ENCODE peak calls at places on chromosomes 3 and 15, in five cellular contexts. A is CD8-positive, alpha-beta T cell; T is AG04450; H is dorsolateral prefrontal cortex; C is foreskin fibroblast. F is an unnamed sample.

GRCh38 chr3:186869253-186870235 is 27.0 kb downstream of the ADIPOQ start:
- DNase-seq in H (no peak), A (no peak), C (no peak), T (no peak), F (no peak)

GRCh38 chr3:154758109-154758868 is 321.8 kb upstream of the MME start:
- DNase-seq in T (no peak), H (no peak), C (peak; percentile 64), A (no peak), F (no peak)

GRCh38 chr3:127141921-127142730 is 50.8 kb upstream of the PRR23E start:
- DNase-seq in C (no peak), T (no peak), H (no peak), A (no peak), F (no peak)

GRCh38 chr3:160929595-160929994 is 173.6 kb downstream of the PPM1L start:
- DNase-seq in T (no peak), H (peak; percentile 46), C (peak; percentile 57), A (no peak), F (no peak)

GRCh38 chr3:29605845-29606244 is 325.0 kb downstream of the RBMS3 start:
- DNase-seq in A (no peak), H (no peak), T (peak; percentile 72), C (peak; percentile 52), F (no peak)

GRCh38 chr3:62981962-62982361 is 106.7 kb upstream of the CADPS start:
- DNase-seq in C (no peak), H (no peak), T (no peak), A (no peak), F (no peak)

GRCh38 chr3:16179771-16180736 is 5.6 kb downstream of the GALNT15 start:
- DNase-seq in C (peak; percentile 80), A (no peak), T (peak; percentile 42), H (no peak), F (no peak)

GRCh38 chr15:27353837-27354236 is 382.9 kb downstream of the GABRG3 start:
- DNase-seq in C (peak; percentile 4), H (no peak), T (no peak), A (no peak), F (no peak)

GRCh38 chr3:53102601-53103147 is 27.6 kb downstream of the RFT1 start:
- DNase-seq in H (no peak), A (no peak), C (peak; percentile 63), T (no peak), F (no peak)

GRCh38 chr15:84736375-84736774 is 12.0 kb upstream of the ZNF592 start:
- DNase-seq in T (no peak), H (no peak), C (no peak), A (peak; percentile 51), F (no peak)

GRCh38 chr15:40108061-40108854 is 421 bp downstream of the BMF start:
- DNase-seq in H (no peak), T (no peak), A (no peak), C (peak; percentile 57), F (no peak)

GRCh38 chr3:182937293-182938051 is 42.9 kb downstream of the DCUN1D1 start:
- DNase-seq in C (no peak), T (no peak), H (no peak), A (no peak), F (no peak)

GRCh38 chr15:51132384-51133139 is 37.9 kb upstream of the TNFAIP8L3 start:
- DNase-seq in H (peak; percentile 65), C (peak; percentile 97), T (peak; percentile 81), A (no peak), F (no peak)

GRCh38 chr15:64642875-64643274 is 132.5 kb downstream of the RBPMS2 start:
- DNase-seq in H (no peak), C (no peak), T (no peak), A (no peak), F (no peak)

GRCh38 chr15:85649372-85649771 is 145.4 kb downstream of the KLHL25 start:
- DNase-seq in T (peak; percentile 33), A (no peak), H (no peak), C (peak; percentile 92), F (no peak)

GRCh38 chr3:127739347-127740135 is 66.8 kb downstream of the ABTB1 start:
- DNase-seq in T (no peak), C (no peak), H (peak; percentile 34), A (no peak), F (no peak)

GRCh38 chr3:64995857-64996564 is 308.2 kb upstream of the ADAMTS9 start:
- DNase-seq in A (no peak), H (no peak), C (no peak), T (no peak), F (no peak)

GRCh38 chr3:8490079-8490552 is 11.5 kb upstream of the LMCD1 start:
- DNase-seq in C (peak; percentile 85), A (no peak), H (no peak), T (peak; percentile 65), F (no peak)

GRCh38 chr3:8486434-8486833 is 15.2 kb upstream of the LMCD1 start:
- DNase-seq in T (no peak), A (no peak), C (no peak), H (no peak), F (no peak)

GRCh38 chr3:8486945-8487344 is 14.7 kb upstream of the LMCD1 start:
- DNase-seq in A (no peak), T (no peak), C (no peak), H (no peak), F (no peak)

GRCh38 chr3:8488877-8489865 is 12.5 kb upstream of the LMCD1 start:
- DNase-seq in C (no peak), A (no peak), H (no peak), T (no peak), F (no peak)

DNA sequence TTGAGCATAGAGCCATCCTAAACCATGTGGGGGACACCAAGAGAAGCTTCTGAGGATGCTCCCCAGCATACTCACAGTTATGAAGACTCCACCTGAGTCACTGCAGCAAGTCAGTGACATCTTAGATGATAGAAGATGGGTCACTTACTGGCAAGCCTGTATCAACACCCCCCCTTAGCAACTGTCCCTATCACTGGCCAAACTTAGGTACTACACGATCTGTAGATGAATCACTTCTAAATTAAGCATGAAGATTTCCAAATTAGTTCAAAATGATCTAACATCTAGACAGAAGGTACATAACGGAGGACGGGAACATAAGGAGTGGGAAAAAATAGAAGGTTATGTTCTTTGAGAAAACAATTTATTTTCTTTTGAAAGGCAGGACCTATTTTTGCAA is 13.2 kb upstream of the LMCD1 start:
- DNase-seq in T (no peak), H (no peak), C (no peak), A (no peak), F (no peak)
- TF ChIP-seq CTCF in T (no peak), H (no peak), C (no peak), A (no peak), F (no peak)

DNA sequence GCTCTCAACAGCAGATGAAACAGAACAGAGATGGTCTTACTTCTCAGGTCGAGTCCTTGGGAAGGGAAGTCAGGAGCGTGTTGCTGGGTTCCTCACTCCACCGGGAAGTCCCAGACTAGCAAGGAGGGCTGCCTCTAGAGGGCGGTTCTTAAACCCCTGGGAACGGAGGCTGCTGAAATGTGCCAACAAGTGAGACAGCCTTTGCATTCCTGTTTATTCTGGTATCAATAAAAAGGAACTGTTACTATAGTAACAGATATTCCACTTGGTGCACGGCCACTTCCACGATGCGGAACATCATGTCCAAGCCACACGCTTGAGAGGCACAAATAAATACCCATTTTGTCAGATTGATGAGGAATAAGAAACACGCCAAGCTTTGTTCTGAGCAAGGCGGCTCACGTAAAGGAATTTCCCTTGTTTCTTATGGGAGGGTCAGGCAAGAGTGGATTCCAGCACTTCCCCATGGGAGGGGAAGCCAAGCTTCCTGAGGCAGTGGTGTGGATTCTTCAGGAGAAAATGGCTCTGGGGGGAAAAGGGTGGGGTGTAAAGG is at the start of gene FAM107A:
- DNase-seq in C (peak; percentile 69), H (peak; percentile 54), A (no peak), T (no peak), F (no peak)
- TF ChIP-seq CTCF in C (peak; percentile 45), H (peak; percentile 42), A (no peak), T (peak; percentile 32), F (no peak)

DNA sequence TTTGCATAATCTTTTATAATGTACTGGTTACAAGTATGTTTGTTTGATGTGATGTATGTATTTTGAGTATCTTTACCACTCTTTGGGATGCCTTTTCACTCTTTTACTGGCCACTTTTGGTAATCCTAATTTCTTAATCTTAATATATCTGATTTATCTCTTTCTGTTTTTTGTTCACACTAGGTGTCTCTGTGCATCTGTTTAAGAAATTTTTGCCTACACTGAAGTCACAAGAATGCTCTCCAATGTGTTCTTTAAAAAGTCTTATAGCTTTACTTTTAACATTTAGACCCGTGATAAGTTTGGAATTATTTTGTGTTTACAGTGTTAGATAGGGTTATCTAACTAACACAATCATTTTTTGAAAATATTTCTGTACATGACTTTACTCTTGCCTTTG is 659.1 kb downstream of the SI start:
- DNase-seq in H (no peak), T (no peak), C (no peak), A (no peak), F (no peak)
- TF ChIP-seq CTCF in H (no peak), T (no peak), C (no peak), A (no peak), F (no peak)

DNA sequence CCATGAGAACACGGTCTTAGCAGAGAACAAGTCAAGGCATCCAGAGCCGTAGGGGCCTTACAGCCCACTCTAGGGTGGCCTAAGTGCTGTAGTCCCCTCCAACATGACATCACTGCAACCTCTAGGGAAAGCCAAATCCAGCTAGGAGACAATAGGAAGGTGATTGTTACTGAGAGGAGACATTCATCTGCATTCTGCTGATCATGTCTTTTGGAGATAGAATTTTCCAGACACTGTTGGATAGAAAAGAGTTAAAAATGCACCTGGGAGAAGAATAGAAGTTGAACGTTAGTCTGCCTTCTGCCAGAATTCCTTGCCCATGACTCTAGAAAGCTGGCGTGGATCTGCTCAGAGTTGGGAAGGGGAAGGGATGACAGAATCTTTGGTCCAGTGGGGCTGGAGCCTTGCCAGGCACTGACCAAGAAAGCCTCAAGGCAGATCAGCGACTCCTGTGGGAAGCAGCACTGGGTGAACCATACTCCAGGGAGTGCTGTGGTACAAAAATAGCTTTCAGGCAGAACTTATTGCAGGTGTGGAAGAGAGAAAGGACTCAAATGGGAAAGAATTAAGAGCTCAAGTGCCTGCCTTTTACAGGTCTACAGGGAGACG is 44.8 kb upstream of the RAF1 start:
- DNase-seq in C (peak; percentile 96), H (no peak), T (peak; percentile 79), A (no peak), F (no peak)
- TF ChIP-seq CTCF in C (peak; percentile 45), H (no peak), T (peak; percentile 49), A (no peak), F (no peak)

DNA sequence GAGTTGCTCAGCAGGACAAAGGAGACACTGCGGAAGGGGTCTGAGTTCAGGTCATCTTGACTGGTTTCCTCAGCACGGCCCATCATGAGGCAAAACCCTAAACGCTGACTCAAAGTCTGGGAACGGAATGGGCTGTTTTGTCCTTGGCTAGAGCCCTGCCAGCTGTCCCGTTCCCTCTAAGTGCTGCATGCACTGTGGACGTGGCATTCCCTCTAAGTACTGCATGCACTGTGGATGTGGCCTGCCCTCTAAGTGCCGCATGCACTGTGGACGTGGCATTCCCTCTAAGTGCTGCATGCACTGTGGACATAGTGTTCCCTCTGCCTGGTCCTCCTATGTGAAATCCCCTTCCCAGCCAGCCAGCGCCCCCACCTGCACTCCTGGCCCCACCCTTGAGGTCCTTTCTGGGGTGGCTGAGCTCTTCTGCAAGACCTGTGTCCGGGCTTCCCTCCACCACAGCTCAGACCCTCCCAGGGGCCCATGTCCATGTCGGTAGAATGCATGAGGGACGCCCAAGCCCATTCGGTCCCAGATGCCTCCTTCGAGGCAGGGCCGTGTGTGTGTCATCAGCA is 36.7 kb downstream of the TM2D3 start:
- DNase-seq in C (peak; percentile 67), A (no peak), H (no peak), T (no peak), F (no peak)
- TF ChIP-seq CTCF in C (no peak), A (no peak), H (no peak), T (no peak), F (no peak)

GRCh38 chr3:79846148-79846933 is 78.5 kb upstream of the ROBO1 start:
- DNase-seq in C (no peak), T (no peak), H (no peak), A (no peak), F (no peak)
- TF ChIP-seq CTCF in C (no peak), T (peak; percentile 42), H (peak; percentile 26), A (no peak), F (peak; percentile 45)